ENCODE peak calls at places on chromosomes 3 and 15, in nine cellular contexts. X is GM10248, J is adrenal gland, M is BJ, F is SK-N-SH, H is heart right ventricle, L is fibroblast of pulmonary artery, P is mammary epithelial cell, N is MCF 10A. C is an unnamed sample.
A peak's percentile ranks its signal among the peaks of the same experiment; 100 is the strongest.

GRCh38 chr3:179037361-179037760 is 34.2 kb downstream of the ZMAT3 start:
- DNase-seq in L (peak; percentile 76), H (peak; percentile 58), J (no peak), N (peak; percentile 96), F (no peak), M (peak; percentile 72), P (peak; percentile 94), X (no peak), C (no peak)

GRCh38 chr3:134406331-134407246 is 32.3 kb upstream of the AMOTL2 start:
- DNase-seq in P (no peak), J (no peak), F (peak; percentile 82), M (no peak), L (no peak), N (no peak), X (no peak), H (peak; percentile 60), C (no peak)

GRCh38 chr3:24407980-24408460 is 86.6 kb downstream of the THRB start:
- DNase-seq in N (no peak), L (no peak), P (no peak), H (no peak), J (no peak), M (no peak), F (no peak), X (no peak), C (no peak)

GRCh38 chr3:171459942-171460225 is 321 bp downstream of the TNIK start:
- DNase-seq in X (no peak), J (no peak), N (no peak), M (no peak), P (no peak), H (no peak), L (peak; percentile 23), F (no peak), C (no peak)

GRCh38 chr15:75089781-75090734 is 66.7 kb downstream of the PPCDC start:
- DNase-seq in F (no peak), H (peak; percentile 32), P (no peak), L (peak; percentile 95), X (no peak), N (no peak), J (no peak), M (no peak), C (no peak)

GRCh38 chr3:38842266-38842965 is 26.4 kb upstream of the SCN10A start:
- DNase-seq in N (no peak), H (no peak), X (no peak), M (no peak), P (no peak), F (no peak), L (no peak), J (no peak), C (no peak)

GRCh38 chr3:37147676-37148075 is 26.7 kb downstream of the LRRFIP2 start:
- DNase-seq in J (no peak), H (no peak), N (no peak), F (no peak), L (no peak), M (no peak), X (no peak), P (no peak), C (no peak)

GRCh38 chr15:66566963-66567531 is 1.2 kb upstream of the LCTL start:
- DNase-seq in H (peak; percentile 32), F (peak; percentile 87), N (peak; percentile 75), P (peak; percentile 45), J (peak; percentile 67), L (peak; percentile 79), M (no peak), X (peak; percentile 85), C (no peak)

GRCh38 chr15:70636540-70637165 is 126.7 kb downstream of the UACA start:
- DNase-seq in M (no peak), H (no peak), F (peak; percentile 46), J (no peak), X (no peak), P (peak; percentile 24), N (peak; percentile 21), L (peak; percentile 33), C (no peak)

GRCh38 chr3:23806322-23807160 is 786 bp downstream of the UBE2E1 start:
- DNase-seq in X (peak; percentile 50), J (peak; percentile 29), N (no peak), H (peak; percentile 45), P (no peak), F (peak; percentile 80), L (peak; percentile 11), M (no peak), C (no peak)

DNA sequence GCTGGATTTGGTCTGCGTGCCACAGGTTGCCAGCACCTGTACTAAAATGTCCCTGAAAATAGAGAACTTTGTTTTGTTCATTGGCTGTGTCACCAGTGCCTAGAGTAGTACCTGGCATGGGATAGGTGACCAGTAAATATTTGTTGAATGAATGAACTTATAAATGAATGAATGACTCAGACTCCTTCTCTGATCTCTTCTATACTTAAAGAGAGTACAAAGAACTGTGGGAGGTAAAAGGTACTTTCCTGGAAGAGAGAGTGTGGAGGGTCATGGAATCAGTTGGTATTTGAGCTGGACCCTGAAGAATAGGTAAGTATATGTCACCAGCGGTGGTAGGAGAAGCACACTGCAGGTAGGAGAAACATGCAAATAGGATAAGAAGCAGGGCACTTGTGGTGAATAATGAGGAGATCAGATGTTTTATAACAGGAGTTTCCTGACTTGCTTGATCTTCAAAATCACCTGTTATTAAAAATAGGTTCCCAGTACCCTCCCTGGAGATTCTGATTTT is 149.4 kb downstream of the LPP start:
- DNase-seq in N (no peak), F (no peak), H (no peak), X (no peak), J (no peak), L (no peak), M (no peak), P (no peak), C (no peak)
- TF ChIP-seq CTCF in N (no peak), F (no peak), H (no peak), X (no peak), J (no peak), L (no peak), M (no peak), P (no peak), C (no peak)

DNA sequence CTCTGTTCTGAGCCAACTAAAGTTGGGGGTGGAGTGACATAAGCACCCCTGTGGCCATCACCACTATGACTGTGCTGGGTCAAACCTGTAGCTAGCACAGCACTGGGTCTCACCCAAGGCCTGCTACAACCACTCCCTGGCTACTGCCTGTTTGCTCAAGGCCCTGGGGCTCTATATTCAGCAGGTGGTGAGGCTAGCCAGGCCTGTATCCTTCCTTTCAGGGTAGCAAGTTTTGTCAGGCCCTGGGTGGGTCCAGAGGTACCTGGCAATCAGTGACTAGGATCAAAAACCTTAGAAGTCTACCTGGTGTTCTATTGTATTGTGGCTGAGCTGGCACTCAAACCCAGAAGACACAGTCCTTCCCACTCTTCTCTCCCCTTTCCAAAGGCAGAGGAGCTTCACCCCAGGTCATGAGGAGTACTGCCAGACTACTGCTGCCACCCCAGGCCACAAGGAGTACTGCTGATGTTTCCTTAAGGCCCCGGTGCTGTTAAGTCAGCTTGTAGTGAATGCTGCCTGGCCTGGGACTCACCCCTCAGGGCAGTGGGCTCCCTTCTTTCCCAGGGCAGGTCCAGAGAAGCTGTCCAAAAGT is 170.8 kb downstream of the IGSF11 start:
- DNase-seq in M (no peak), L (no peak), J (no peak), F (no peak), N (peak; percentile 42), X (no peak), P (no peak), H (no peak), C (no peak)
- TF ChIP-seq CTCF in M (no peak), L (no peak), J (peak; percentile 17), F (peak; percentile 25), N (peak; percentile 25), X (peak; percentile 32), P (peak; percentile 50), H (no peak), C (no peak)

GRCh38 chr3:8303466-8303865 is 198.2 kb upstream of the LMCD1 start:
- DNase-seq in M (no peak), H (no peak), J (no peak), N (no peak), P (no peak), L (no peak), F (no peak), X (no peak), C (no peak)

GRCh38 chr3:8298021-8298954 is 203.3 kb upstream of the LMCD1 start:
- DNase-seq in J (no peak), P (no peak), M (no peak), H (no peak), F (no peak), X (no peak), L (no peak), N (no peak), C (no peak)

GRCh38 chr3:8305371-8305770 is 196.3 kb upstream of the LMCD1 start:
- DNase-seq in N (no peak), F (no peak), X (no peak), J (no peak), M (no peak), P (no peak), H (no peak), L (no peak), C (no peak)

GRCh38 chr3:8307545-8308110 is 194.0 kb upstream of the LMCD1 start:
- DNase-seq in X (no peak), P (no peak), L (no peak), H (no peak), N (no peak), F (no peak), M (no peak), J (no peak), C (no peak)

DNA sequence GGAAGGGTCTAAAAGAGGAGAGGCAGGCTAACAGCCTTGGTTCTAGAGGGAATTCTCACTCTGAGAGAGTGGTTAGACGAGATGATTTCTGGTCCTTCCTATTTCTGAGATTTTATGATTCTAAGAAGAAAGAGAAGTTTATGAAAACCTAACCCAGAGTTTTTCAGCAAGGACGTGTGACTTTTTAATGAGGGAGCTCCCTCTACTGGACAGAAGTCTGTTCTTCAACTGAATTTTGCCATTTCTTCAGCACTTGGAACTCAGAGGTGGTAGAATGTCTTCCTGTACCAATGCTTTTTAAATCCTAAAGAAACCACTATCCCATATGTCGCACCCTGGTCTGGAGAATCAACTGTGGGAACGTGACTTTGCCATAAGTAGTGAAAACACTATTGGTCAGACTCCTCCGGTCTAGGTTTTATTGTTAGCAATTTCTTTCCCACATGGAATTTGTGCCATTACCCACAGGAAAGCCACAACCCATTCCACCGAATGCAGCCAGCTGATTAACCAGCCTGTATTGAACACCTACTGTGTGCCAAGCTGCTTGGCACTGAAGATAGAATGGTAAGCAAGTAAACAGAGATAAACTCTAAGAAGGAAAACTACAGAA is 199.5 kb upstream of the LMCD1 start:
- DNase-seq in L (peak; percentile 74), X (peak; percentile 27), J (no peak), H (no peak), P (peak; percentile 30), M (no peak), F (peak; percentile 35), N (peak; percentile 63), C (no peak)
- TF ChIP-seq CTCF in L (peak; percentile 72), X (peak; percentile 66), J (peak; percentile 59), H (peak; percentile 71), P (peak; percentile 69), M (peak; percentile 74), F (peak; percentile 74), N (peak; percentile 75), C (peak; percentile 68)

DNA sequence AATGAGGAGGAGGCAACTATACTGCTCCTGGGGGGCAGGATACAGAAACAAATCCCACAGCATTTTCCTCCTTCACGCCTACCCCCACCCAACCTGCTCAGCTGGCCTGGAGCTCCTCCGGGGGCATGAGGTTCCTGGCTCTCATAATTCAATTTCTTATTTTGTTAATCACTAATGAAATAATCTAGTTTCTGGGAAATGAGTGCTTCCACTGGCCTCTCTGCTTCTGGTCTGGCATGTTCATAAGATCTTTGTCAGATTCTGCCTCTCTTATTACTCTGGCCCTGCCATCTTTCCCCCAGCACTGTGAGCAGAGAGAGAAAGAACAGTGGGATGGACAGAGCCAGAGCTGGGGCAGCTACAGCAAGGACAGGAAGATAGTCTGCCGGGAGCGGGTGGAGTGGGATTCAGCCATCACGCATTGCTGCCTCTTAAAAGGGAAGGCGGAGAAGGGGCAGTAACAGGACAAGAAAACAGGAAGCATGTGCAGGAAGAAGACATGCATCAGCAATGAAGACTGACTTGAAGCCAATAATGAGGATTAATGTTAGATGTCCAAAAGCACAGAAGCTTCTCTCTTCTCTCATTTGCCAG is 13.6 kb downstream of the RPAP1 start:
- DNase-seq in L (no peak), N (no peak), F (peak; percentile 66), M (no peak), P (no peak), X (no peak), H (no peak), J (no peak), C (no peak)
- TF ChIP-seq CTCF in L (no peak), N (no peak), F (no peak), M (no peak), P (no peak), X (no peak), H (no peak), J (no peak), C (no peak)